ENCODE peak calls at places on chromosomes 1 and 21, in eight cellular contexts. One of them, this sample, is unnamed. For H3K36me3, the result is how much of the 10 kb centered on the place peaks cover.

GRCh38 chr21:46005481-46005881 is 23.9 kb downstream of the COL6A1 start:
- DNase-seq in IMR-90: no peak
- DNase-seq in MM.1S: no peak
- DNase-seq in psoas muscle: no peak
- DNase-seq in Peyer's patch: peak
- DNase-seq in mucosa of descending colon: no peak
- DNase-seq in tibial nerve: no peak
- DNase-seq in GM06990: no peak
- DNase-seq in this sample: no peak

GRCh38 chr1:199002670-199003069 is 363.8 kb downstream of the PTPRC start:
- DNase-seq in psoas muscle: no peak
- DNase-seq in MM.1S: no peak
- DNase-seq in tibial nerve: no peak
- DNase-seq in Peyer's patch: no peak
- DNase-seq in IMR-90: no peak
- DNase-seq in mucosa of descending colon: no peak
- DNase-seq in GM06990: no peak
- DNase-seq in this sample: no peak

GRCh38 chr1:151935154-151935553 is 25.8 kb upstream of the THEM4 start:
- DNase-seq in mucosa of descending colon: no peak
- DNase-seq in psoas muscle: no peak
- DNase-seq in IMR-90: peak
- DNase-seq in GM06990: no peak
- DNase-seq in tibial nerve: no peak
- DNase-seq in Peyer's patch: no peak
- DNase-seq in MM.1S: no peak
- DNase-seq in this sample: no peak

GRCh38 chr1:203667616-203668015 is 41.0 kb downstream of the ATP2B4 start:
- DNase-seq in GM06990: no peak
- DNase-seq in Peyer's patch: no peak
- DNase-seq in mucosa of descending colon: no peak
- DNase-seq in IMR-90: no peak
- DNase-seq in psoas muscle: no peak
- DNase-seq in tibial nerve: no peak
- DNase-seq in MM.1S: no peak
- DNase-seq in this sample: no peak

GRCh38 chr1:27556435-27556780 is 47.5 kb downstream of the AHDC1 start:
- DNase-seq in GM06990: no peak
- DNase-seq in IMR-90: no peak
- DNase-seq in psoas muscle: no peak
- DNase-seq in Peyer's patch: no peak
- DNase-seq in mucosa of descending colon: no peak
- DNase-seq in MM.1S: no peak
- DNase-seq in tibial nerve: no peak
- DNase-seq in this sample: no peak

GRCh38 chr1:94522304-94522703 is 19.3 kb downstream of the F3 start:
- DNase-seq in IMR-90: peak
- DNase-seq in Peyer's patch: no peak
- DNase-seq in GM06990: no peak
- DNase-seq in psoas muscle: no peak
- DNase-seq in MM.1S: no peak
- DNase-seq in mucosa of descending colon: peak
- DNase-seq in tibial nerve: peak
- DNase-seq in this sample: no peak

GRCh38 chr21:43938751-43939442 is 73.2 kb upstream of the TRAPPC10 start:
- DNase-seq in psoas muscle: peak
- DNase-seq in mucosa of descending colon: peak
- DNase-seq in tibial nerve: peak
- DNase-seq in Peyer's patch: peak
- DNase-seq in IMR-90: peak
- DNase-seq in MM.1S: peak
- DNase-seq in GM06990: peak
- DNase-seq in this sample: peak

GRCh38 chr1:47396671-47397196 is 19.4 kb upstream of the FOXE3 start:
- DNase-seq in Peyer's patch: no peak
- DNase-seq in MM.1S: no peak
- DNase-seq in GM06990: no peak
- DNase-seq in IMR-90: no peak
- DNase-seq in mucosa of descending colon: no peak
- DNase-seq in tibial nerve: no peak
- DNase-seq in psoas muscle: no peak
- DNase-seq in this sample: no peak

GRCh38 chr1:155324717-155325595 is 4.3 kb downstream of the RUSC1 start:
- DNase-seq in tibial nerve: no peak
- DNase-seq in GM06990: peak
- DNase-seq in mucosa of descending colon: peak
- DNase-seq in IMR-90: peak
- DNase-seq in MM.1S: peak
- DNase-seq in psoas muscle: peak
- DNase-seq in Peyer's patch: peak
- DNase-seq in this sample: no peak

GRCh38 chr1:43604192-43604591 is 45.8 kb upstream of the KDM4A start:
- DNase-seq in IMR-90: no peak
- DNase-seq in tibial nerve: no peak
- DNase-seq in mucosa of descending colon: no peak
- DNase-seq in Peyer's patch: no peak
- DNase-seq in psoas muscle: no peak
- DNase-seq in MM.1S: no peak
- DNase-seq in GM06990: no peak
- DNase-seq in this sample: no peak

GRCh38 chr1:43606624-43607023 is 43.3 kb upstream of the KDM4A start:
- DNase-seq in IMR-90: no peak
- DNase-seq in tibial nerve: no peak
- DNase-seq in Peyer's patch: no peak
- DNase-seq in GM06990: no peak
- DNase-seq in psoas muscle: no peak
- DNase-seq in mucosa of descending colon: no peak
- DNase-seq in MM.1S: no peak
- DNase-seq in this sample: no peak

GRCh38 chr1:43605761-43606160 is 44.2 kb upstream of the KDM4A start:
- DNase-seq in Peyer's patch: no peak
- DNase-seq in tibial nerve: no peak
- DNase-seq in psoas muscle: no peak
- DNase-seq in IMR-90: no peak
- DNase-seq in GM06990: no peak
- DNase-seq in mucosa of descending colon: no peak
- DNase-seq in MM.1S: no peak
- DNase-seq in this sample: no peak

GRCh38 chr1:43603004-43603403 is 46.9 kb upstream of the KDM4A start:
- DNase-seq in GM06990: no peak
- DNase-seq in Peyer's patch: no peak
- DNase-seq in MM.1S: no peak
- DNase-seq in tibial nerve: no peak
- DNase-seq in mucosa of descending colon: no peak
- DNase-seq in psoas muscle: no peak
- DNase-seq in IMR-90: no peak
- DNase-seq in this sample: no peak

GRCh38 chr1:43605157-43605556 is 44.8 kb upstream of the KDM4A start:
- DNase-seq in mucosa of descending colon: no peak
- DNase-seq in psoas muscle: no peak
- DNase-seq in GM06990: no peak
- DNase-seq in MM.1S: no peak
- DNase-seq in Peyer's patch: no peak
- DNase-seq in tibial nerve: no peak
- DNase-seq in IMR-90: no peak
- DNase-seq in this sample: no peak
- H3K36me3 ChIP-seq in mucosa of descending colon: under half
- H3K36me3 ChIP-seq in psoas muscle: under half
- H3K36me3 ChIP-seq in GM06990: under half
- H3K36me3 ChIP-seq in MM.1S: under half
- H3K36me3 ChIP-seq in Peyer's patch: half or more
- H3K36me3 ChIP-seq in tibial nerve: under half
- H3K36me3 ChIP-seq in IMR-90: half or more
- H3K36me3 ChIP-seq in this sample: under half

GRCh38 chr1:23756676-23757075 is 13.4 kb downstream of the ELOA start:
- DNase-seq in GM06990: no peak
- DNase-seq in MM.1S: no peak
- DNase-seq in Peyer's patch: no peak
- DNase-seq in IMR-90: peak
- DNase-seq in psoas muscle: no peak
- DNase-seq in mucosa of descending colon: no peak
- DNase-seq in tibial nerve: no peak
- DNase-seq in this sample: no peak

GRCh38 chr1:23751050-23751814 is 8.0 kb downstream of the ELOA start:
- DNase-seq in IMR-90: peak
- DNase-seq in Peyer's patch: peak
- DNase-seq in GM06990: no peak
- DNase-seq in MM.1S: peak
- DNase-seq in psoas muscle: no peak
- DNase-seq in mucosa of descending colon: peak
- DNase-seq in tibial nerve: no peak
- DNase-seq in this sample: no peak

GRCh38 chr1:23747947-23748346 is 4.7 kb downstream of the ELOA start:
- DNase-seq in tibial nerve: no peak
- DNase-seq in Peyer's patch: no peak
- DNase-seq in mucosa of descending colon: no peak
- DNase-seq in MM.1S: no peak
- DNase-seq in GM06990: no peak
- DNase-seq in IMR-90: no peak
- DNase-seq in psoas muscle: no peak
- DNase-seq in this sample: no peak

GRCh38 chr1:23752909-23753308 is 9.6 kb downstream of the ELOA start:
- DNase-seq in tibial nerve: no peak
- DNase-seq in mucosa of descending colon: no peak
- DNase-seq in GM06990: no peak
- DNase-seq in Peyer's patch: no peak
- DNase-seq in MM.1S: no peak
- DNase-seq in IMR-90: no peak
- DNase-seq in psoas muscle: no peak
- DNase-seq in this sample: no peak

GRCh38 chr1:23751815-23752200 is 8.5 kb downstream of the ELOA start:
- DNase-seq in IMR-90: no peak
- DNase-seq in tibial nerve: no peak
- DNase-seq in Peyer's patch: no peak
- DNase-seq in MM.1S: no peak
- DNase-seq in GM06990: no peak
- DNase-seq in mucosa of descending colon: no peak
- DNase-seq in psoas muscle: no peak
- DNase-seq in this sample: no peak
- H3K36me3 ChIP-seq in IMR-90: half or more
- H3K36me3 ChIP-seq in tibial nerve: half or more
- H3K36me3 ChIP-seq in Peyer's patch: half or more
- H3K36me3 ChIP-seq in MM.1S: under half
- H3K36me3 ChIP-seq in GM06990: under half
- H3K36me3 ChIP-seq in mucosa of descending colon: under half
- H3K36me3 ChIP-seq in psoas muscle: half or more
- H3K36me3 ChIP-seq in this sample: under half

GRCh38 chr1:149929847-149930246 is 2.2 kb upstream of the SF3B4 start:
- DNase-seq in IMR-90: no peak
- DNase-seq in tibial nerve: no peak
- DNase-seq in GM06990: no peak
- DNase-seq in psoas muscle: no peak
- DNase-seq in MM.1S: no peak
- DNase-seq in Peyer's patch: no peak
- DNase-seq in mucosa of descending colon: no peak
- DNase-seq in this sample: no peak
- H3K36me3 ChIP-seq in IMR-90: under half
- H3K36me3 ChIP-seq in tibial nerve: under half
- H3K36me3 ChIP-seq in GM06990: under half
- H3K36me3 ChIP-seq in psoas muscle: under half
- H3K36me3 ChIP-seq in MM.1S: under half
- H3K36me3 ChIP-seq in Peyer's patch: under half
- H3K36me3 ChIP-seq in mucosa of descending colon: under half
- H3K36me3 ChIP-seq in this sample: under half

GRCh38 chr1:19752083-19752696 is 47.5 kb downstream of the TMCO4 start:
- DNase-seq in mucosa of descending colon: no peak
- DNase-seq in Peyer's patch: no peak
- DNase-seq in tibial nerve: no peak
- DNase-seq in GM06990: no peak
- DNase-seq in psoas muscle: no peak
- DNase-seq in MM.1S: no peak
- DNase-seq in IMR-90: no peak
- DNase-seq in this sample: no peak
- H3K36me3 ChIP-seq in mucosa of descending colon: under half
- H3K36me3 ChIP-seq in Peyer's patch: under half
- H3K36me3 ChIP-seq in tibial nerve: under half
- H3K36me3 ChIP-seq in GM06990: under half
- H3K36me3 ChIP-seq in psoas muscle: under half
- H3K36me3 ChIP-seq in MM.1S: under half
- H3K36me3 ChIP-seq in IMR-90: under half
- H3K36me3 ChIP-seq in this sample: under half

DNA sequence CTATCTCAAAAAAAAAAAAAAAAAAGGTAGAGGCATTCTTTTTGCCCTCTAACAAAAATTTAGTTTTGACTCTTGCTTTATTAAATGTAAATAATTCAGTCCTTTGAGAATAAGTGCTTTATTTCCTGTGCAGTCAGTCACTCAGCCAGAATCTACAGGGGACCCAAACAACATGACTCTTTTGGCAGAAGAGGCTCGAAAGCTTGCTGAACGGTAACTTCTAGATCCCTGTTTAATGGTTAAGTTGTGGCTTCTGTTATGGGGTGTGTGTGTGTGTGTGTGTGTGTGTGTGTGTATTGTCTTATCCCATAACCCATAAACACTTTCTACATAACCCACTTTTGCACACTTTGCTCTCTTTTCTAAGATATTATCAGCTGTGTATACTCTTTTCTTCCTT is 54.9 kb upstream of the LAMC2 start:
- DNase-seq in tibial nerve: no peak
- DNase-seq in GM06990: no peak
- DNase-seq in mucosa of descending colon: no peak
- DNase-seq in MM.1S: no peak
- DNase-seq in IMR-90: no peak
- DNase-seq in Peyer's patch: no peak
- DNase-seq in psoas muscle: no peak
- DNase-seq in this sample: no peak
- H3K36me3 ChIP-seq in tibial nerve: under half
- H3K36me3 ChIP-seq in GM06990: under half
- H3K36me3 ChIP-seq in mucosa of descending colon: under half
- H3K36me3 ChIP-seq in MM.1S: under half
- H3K36me3 ChIP-seq in IMR-90: half or more
- H3K36me3 ChIP-seq in Peyer's patch: under half
- H3K36me3 ChIP-seq in psoas muscle: half or more
- H3K36me3 ChIP-seq in this sample: under half

GRCh38 chr1:68145418-68146126 is 86.8 kb downstream of the WLS start:
- DNase-seq in psoas muscle: no peak
- DNase-seq in MM.1S: no peak
- DNase-seq in Peyer's patch: no peak
- DNase-seq in mucosa of descending colon: peak
- DNase-seq in tibial nerve: no peak
- DNase-seq in IMR-90: no peak
- DNase-seq in GM06990: no peak
- DNase-seq in this sample: peak

GRCh38 chr1:68147534-68147933 is 84.8 kb downstream of the WLS start:
- DNase-seq in mucosa of descending colon: no peak
- DNase-seq in MM.1S: no peak
- DNase-seq in psoas muscle: no peak
- DNase-seq in tibial nerve: no peak
- DNase-seq in IMR-90: no peak
- DNase-seq in GM06990: no peak
- DNase-seq in Peyer's patch: no peak
- DNase-seq in this sample: no peak

GRCh38 chr1:68149110-68149798 is 83.1 kb downstream of the WLS start:
- DNase-seq in tibial nerve: no peak
- DNase-seq in mucosa of descending colon: no peak
- DNase-seq in GM06990: no peak
- DNase-seq in IMR-90: no peak
- DNase-seq in psoas muscle: peak
- DNase-seq in MM.1S: no peak
- DNase-seq in Peyer's patch: no peak
- DNase-seq in this sample: no peak

GRCh38 chr1:68149907-68150306 is 82.4 kb downstream of the WLS start:
- DNase-seq in GM06990: no peak
- DNase-seq in Peyer's patch: no peak
- DNase-seq in IMR-90: no peak
- DNase-seq in psoas muscle: peak
- DNase-seq in tibial nerve: no peak
- DNase-seq in MM.1S: no peak
- DNase-seq in mucosa of descending colon: no peak
- DNase-seq in this sample: no peak

GRCh38 chr1:68148631-68149030 is 83.7 kb downstream of the WLS start:
- DNase-seq in MM.1S: no peak
- DNase-seq in psoas muscle: no peak
- DNase-seq in IMR-90: no peak
- DNase-seq in tibial nerve: no peak
- DNase-seq in Peyer's patch: no peak
- DNase-seq in GM06990: no peak
- DNase-seq in mucosa of descending colon: no peak
- DNase-seq in this sample: no peak
- H3K36me3 ChIP-seq in MM.1S: under half
- H3K36me3 ChIP-seq in psoas muscle: under half
- H3K36me3 ChIP-seq in IMR-90: half or more
- H3K36me3 ChIP-seq in tibial nerve: under half
- H3K36me3 ChIP-seq in Peyer's patch: half or more
- H3K36me3 ChIP-seq in GM06990: under half
- H3K36me3 ChIP-seq in mucosa of descending colon: under half
- H3K36me3 ChIP-seq in this sample: under half

This sample was measured in right lobe of liver.